ENCODE peak calls at places on chromosome 9, in four cellular contexts. I is OCI-LY7; U is RPMI7951; T is stimulated activated CD4-positive, alpha-beta T cell treated with anti-CD3 and anti-CD28 coated beads, Interleukin-15, amount 100 ng/mL, for 1 hour. K is an unnamed sample.

GRCh38 chr9:118271936-118272335 is 567.7 kb downstream of the TLR4 start:
- DNase-seq in I (no peak), U (peak; percentile 1), T (no peak), K (no peak)

GRCh38 chr9:83235524-83235923 is 172.6 kb upstream of the RASEF start:
- DNase-seq in U (no peak), I (no peak), T (no peak), K (no peak)

GRCh38 chr9:115104908-115105307 is 13.0 kb downstream of the TNC start:
- DNase-seq in T (no peak), U (peak; percentile 71), I (no peak), K (no peak)

GRCh38 chr9:129506892-129507291 is 114.0 kb downstream of the C9orf50 start:
- DNase-seq in U (peak; percentile 77), T (no peak), I (no peak), K (no peak)

GRCh38 chr9:134933076-134933659 is 15.5 kb upstream of the FCN1 start:
- DNase-seq in U (no peak), T (no peak), I (peak; percentile 30), K (no peak)

GRCh38 chr9:82499337-82499736 is 510.8 kb downstream of the SPATA31D1 start:
- DNase-seq in U (no peak), T (no peak), I (no peak), K (no peak)

GRCh38 chr9:131598121-131598520 is 52.8 kb downstream of the PRRT1B start:
- DNase-seq in T (no peak), U (no peak), I (no peak), K (no peak)

GRCh38 chr9:14910178-14910805 is at the start of gene FREM1:
- DNase-seq in I (no peak), T (no peak), U (peak; percentile 4), K (no peak)

GRCh38 chr9:116219686-116220085 is 66.1 kb downstream of the PAPPA start:
- DNase-seq in U (no peak), T (no peak), I (no peak), K (no peak)

GRCh38 chr9:18379073-18379811 is 94.7 kb upstream of the ADAMTSL1 start:
- DNase-seq in U (peak; percentile 70), T (no peak), I (no peak), K (no peak)

GRCh38 chr9:22049411-22049810 is 40.3 kb upstream of the CDKN2B start:
- DNase-seq in T (no peak), U (peak; percentile 61), I (no peak), K (no peak)

GRCh38 chr9:124285903-124286291 is 28.1 kb downstream of the NEK6 start:
- DNase-seq in U (peak; percentile 95), T (peak; percentile 16), I (no peak), K (no peak)

GRCh38 chr9:119368681-119369581 is at the start of gene BRINP1:
- DNase-seq in I (no peak), T (no peak), U (peak; percentile 4), K (no peak)

GRCh38 chr9:109974143-109974917 is 194.3 kb downstream of the PALM2AKAP2 start:
- DNase-seq in U (no peak), I (peak; percentile 74), T (peak; percentile 7), K (no peak)

GRCh38 chr9:93390953-93391515 is 60.5 kb upstream of the FAM120A start:
- DNase-seq in T (no peak), I (no peak), U (no peak), K (no peak)

K was measured in central memory CD8-positive, alpha-beta T cell.